ENCODE peak calls at places on chromosomes 5 and 9, in five cellular contexts. One of them, this sample, is unnamed.

GRCh38 chr5:4188704-4189103 is 593.1 kb downstream of the IRX1 start:
- ATAC-seq in A549: no peak
- ATAC-seq in body of pancreas: no peak
- ATAC-seq in activated T-cell treated with anti-CD3 and anti-CD28 coated beads, Interleukin-2, amount 50 U/mL, for 4 hours: no peak
- ATAC-seq in heart left ventricle: no peak
- ATAC-seq in this sample: no peak

GRCh38 chr9:122007837-122008236 is 85.3 kb downstream of the TTLL11 start:
- ATAC-seq in body of pancreas: no peak
- ATAC-seq in heart left ventricle: no peak
- ATAC-seq in activated T-cell treated with anti-CD3 and anti-CD28 coated beads, Interleukin-2, amount 50 U/mL, for 4 hours: no peak
- ATAC-seq in A549: no peak
- ATAC-seq in this sample: no peak

GRCh38 chr5:171512397-171512796 is 93.0 kb downstream of the FGF18 start:
- ATAC-seq in activated T-cell treated with anti-CD3 and anti-CD28 coated beads, Interleukin-2, amount 50 U/mL, for 4 hours: no peak
- ATAC-seq in heart left ventricle: no peak
- ATAC-seq in body of pancreas: no peak
- ATAC-seq in A549: no peak
- ATAC-seq in this sample: no peak

GRCh38 chr9:16809912-16810610 is 60.4 kb downstream of the BNC2 start:
- ATAC-seq in body of pancreas: no peak
- ATAC-seq in activated T-cell treated with anti-CD3 and anti-CD28 coated beads, Interleukin-2, amount 50 U/mL, for 4 hours: no peak
- ATAC-seq in heart left ventricle: no peak
- ATAC-seq in A549: no peak
- ATAC-seq in this sample: no peak

GRCh38 chr5:112006721-112007120 is 249.7 kb upstream of the NREP start:
- ATAC-seq in activated T-cell treated with anti-CD3 and anti-CD28 coated beads, Interleukin-2, amount 50 U/mL, for 4 hours: no peak
- ATAC-seq in A549: no peak
- ATAC-seq in heart left ventricle: no peak
- ATAC-seq in body of pancreas: no peak
- ATAC-seq in this sample: no peak

GRCh38 chr5:67095346-67095871 is 101.2 kb downstream of the CD180 start:
- ATAC-seq in heart left ventricle: peak
- ATAC-seq in activated T-cell treated with anti-CD3 and anti-CD28 coated beads, Interleukin-2, amount 50 U/mL, for 4 hours: no peak
- ATAC-seq in A549: peak
- ATAC-seq in body of pancreas: peak
- ATAC-seq in this sample: no peak

GRCh38 chr9:121275781-121276658 is 8.1 kb downstream of the GSN start:
- ATAC-seq in body of pancreas: no peak
- ATAC-seq in activated T-cell treated with anti-CD3 and anti-CD28 coated beads, Interleukin-2, amount 50 U/mL, for 4 hours: no peak
- ATAC-seq in A549: no peak
- ATAC-seq in heart left ventricle: no peak
- ATAC-seq in this sample: no peak

GRCh38 chr5:151156732-151157402 is 712 bp downstream of the ANXA6 start:
- ATAC-seq in activated T-cell treated with anti-CD3 and anti-CD28 coated beads, Interleukin-2, amount 50 U/mL, for 4 hours: no peak
- ATAC-seq in body of pancreas: no peak
- ATAC-seq in A549: peak
- ATAC-seq in heart left ventricle: peak
- ATAC-seq in this sample: peak

GRCh38 chr9:77827104-77827784 is 179.1 kb upstream of the GNA14 start:
- ATAC-seq in body of pancreas: no peak
- ATAC-seq in heart left ventricle: no peak
- ATAC-seq in activated T-cell treated with anti-CD3 and anti-CD28 coated beads, Interleukin-2, amount 50 U/mL, for 4 hours: no peak
- ATAC-seq in A549: no peak
- ATAC-seq in this sample: no peak

GRCh38 chr5:32241034-32241783 is 67.1 kb upstream of the GOLPH3 start:
- ATAC-seq in activated T-cell treated with anti-CD3 and anti-CD28 coated beads, Interleukin-2, amount 50 U/mL, for 4 hours: no peak
- ATAC-seq in body of pancreas: no peak
- ATAC-seq in heart left ventricle: no peak
- ATAC-seq in A549: no peak
- ATAC-seq in this sample: no peak

GRCh38 chr9:21657966-21658667 is 144.3 kb upstream of the MTAP start:
- ATAC-seq in body of pancreas: no peak
- ATAC-seq in heart left ventricle: no peak
- ATAC-seq in activated T-cell treated with anti-CD3 and anti-CD28 coated beads, Interleukin-2, amount 50 U/mL, for 4 hours: no peak
- ATAC-seq in A549: no peak
- ATAC-seq in this sample: no peak

GRCh38 chr5:133475986-133476385 is 136.4 kb downstream of the FSTL4 start:
- ATAC-seq in heart left ventricle: no peak
- ATAC-seq in body of pancreas: no peak
- ATAC-seq in A549: no peak
- ATAC-seq in activated T-cell treated with anti-CD3 and anti-CD28 coated beads, Interleukin-2, amount 50 U/mL, for 4 hours: no peak
- ATAC-seq in this sample: no peak

GRCh38 chr9:134035041-134036039 is 10.1 kb downstream of the BRD3OS start:
- ATAC-seq in A549: no peak
- ATAC-seq in heart left ventricle: no peak
- ATAC-seq in activated T-cell treated with anti-CD3 and anti-CD28 coated beads, Interleukin-2, amount 50 U/mL, for 4 hours: no peak
- ATAC-seq in body of pancreas: no peak
- ATAC-seq in this sample: no peak

GRCh38 chr9:99855467-99856176 is 33.9 kb downstream of the NR4A3 start:
- ATAC-seq in heart left ventricle: no peak
- ATAC-seq in A549: no peak
- ATAC-seq in activated T-cell treated with anti-CD3 and anti-CD28 coated beads, Interleukin-2, amount 50 U/mL, for 4 hours: no peak
- ATAC-seq in body of pancreas: no peak
- ATAC-seq in this sample: no peak

GRCh38 chr9:133679056-133679455 is 42.9 kb downstream of the DBH start:
- ATAC-seq in heart left ventricle: no peak
- ATAC-seq in activated T-cell treated with anti-CD3 and anti-CD28 coated beads, Interleukin-2, amount 50 U/mL, for 4 hours: no peak
- ATAC-seq in A549: no peak
- ATAC-seq in body of pancreas: no peak
- ATAC-seq in this sample: no peak

GRCh38 chr5:143796753-143797152 is 15.2 kb upstream of the HMHB1 start:
- ATAC-seq in body of pancreas: no peak
- ATAC-seq in heart left ventricle: no peak
- ATAC-seq in A549: no peak
- ATAC-seq in activated T-cell treated with anti-CD3 and anti-CD28 coated beads, Interleukin-2, amount 50 U/mL, for 4 hours: no peak
- ATAC-seq in this sample: no peak

GRCh38 chr9:33170464-33171156 is 3.5 kb upstream of the B4GALT1 start:
- ATAC-seq in body of pancreas: no peak
- ATAC-seq in heart left ventricle: peak
- ATAC-seq in A549: no peak
- ATAC-seq in activated T-cell treated with anti-CD3 and anti-CD28 coated beads, Interleukin-2, amount 50 U/mL, for 4 hours: no peak
- ATAC-seq in this sample: no peak

GRCh38 chr5:167794121-167794520 is 497.3 kb upstream of the WWC1 start:
- ATAC-seq in heart left ventricle: no peak
- ATAC-seq in A549: no peak
- ATAC-seq in activated T-cell treated with anti-CD3 and anti-CD28 coated beads, Interleukin-2, amount 50 U/mL, for 4 hours: no peak
- ATAC-seq in body of pancreas: peak
- ATAC-seq in this sample: no peak

GRCh38 chr5:31479706-31480105 is 52.2 kb downstream of the DROSHA start:
- ATAC-seq in heart left ventricle: no peak
- ATAC-seq in A549: no peak
- ATAC-seq in body of pancreas: no peak
- ATAC-seq in activated T-cell treated with anti-CD3 and anti-CD28 coated beads, Interleukin-2, amount 50 U/mL, for 4 hours: no peak
- ATAC-seq in this sample: no peak

GRCh38 chr5:123344819-123345426 is 78.3 kb downstream of the CEP120 start:
- ATAC-seq in heart left ventricle: no peak
- ATAC-seq in activated T-cell treated with anti-CD3 and anti-CD28 coated beads, Interleukin-2, amount 50 U/mL, for 4 hours: no peak
- ATAC-seq in body of pancreas: no peak
- ATAC-seq in A549: no peak
- ATAC-seq in this sample: no peak

GRCh38 chr9:20292002-20292401 is 330.3 kb downstream of the MLLT3 start:
- ATAC-seq in activated T-cell treated with anti-CD3 and anti-CD28 coated beads, Interleukin-2, amount 50 U/mL, for 4 hours: no peak
- ATAC-seq in body of pancreas: no peak
- ATAC-seq in A549: peak
- ATAC-seq in heart left ventricle: no peak
- ATAC-seq in this sample: no peak

This sample was measured in stimulated activated memory B cell treated with anti-CD40 and anti-IgM and Interleukin-4, amounts not matched to agents 10 μg/mL and 1 μg/mL and 100 μg/mL, for 72 hours.